ENCODE peak calls at places on chromosomes 12 and 14, in nine cellular contexts. One of them, this sample, is unnamed.

GRCh38 chr12:50529345-50529744 is 24.6 kb downstream of the DIP2B start:
- DNase-seq in CD8-positive, alpha-beta T cell: no peak
- DNase-seq in PC-9: no peak
- DNase-seq in upper lobe of right lung: no peak
- DNase-seq in tibial artery: no peak
- DNase-seq in cardiac muscle cell: no peak
- DNase-seq in right cardiac atrium: no peak
- DNase-seq in hepatocyte: no peak
- DNase-seq in aorta: no peak
- DNase-seq in this sample: no peak

GRCh38 chr12:114625294-114625851 is 58.6 kb downstream of the TBX3 start:
- DNase-seq in CD8-positive, alpha-beta T cell: peak
- DNase-seq in PC-9: no peak
- DNase-seq in upper lobe of right lung: no peak
- DNase-seq in tibial artery: no peak
- DNase-seq in cardiac muscle cell: peak
- DNase-seq in right cardiac atrium: peak
- DNase-seq in hepatocyte: peak
- DNase-seq in aorta: no peak
- DNase-seq in this sample: no peak

GRCh38 chr12:62715086-62715786 is 219.7 kb downstream of the PPM1H start:
- DNase-seq in CD8-positive, alpha-beta T cell: no peak
- DNase-seq in PC-9: no peak
- DNase-seq in upper lobe of right lung: no peak
- DNase-seq in tibial artery: no peak
- DNase-seq in cardiac muscle cell: no peak
- DNase-seq in right cardiac atrium: peak
- DNase-seq in hepatocyte: no peak
- DNase-seq in aorta: no peak
- DNase-seq in this sample: no peak

GRCh38 chr14:49479432-49479831 is 106.7 kb downstream of the RPS29 start:
- DNase-seq in CD8-positive, alpha-beta T cell: no peak
- DNase-seq in PC-9: no peak
- DNase-seq in upper lobe of right lung: no peak
- DNase-seq in tibial artery: no peak
- DNase-seq in cardiac muscle cell: no peak
- DNase-seq in right cardiac atrium: no peak
- DNase-seq in hepatocyte: no peak
- DNase-seq in aorta: no peak
- DNase-seq in this sample: no peak

GRCh38 chr14:74955229-74955999 is at the start of gene PGF:
- DNase-seq in CD8-positive, alpha-beta T cell: no peak
- DNase-seq in PC-9: peak
- DNase-seq in upper lobe of right lung: peak
- DNase-seq in tibial artery: peak
- DNase-seq in cardiac muscle cell: peak
- DNase-seq in right cardiac atrium: peak
- DNase-seq in hepatocyte: peak
- DNase-seq in aorta: peak
- DNase-seq in this sample: peak

GRCh38 chr14:30751646-30752416 is 122.5 kb upstream of the COCH start:
- DNase-seq in CD8-positive, alpha-beta T cell: no peak
- DNase-seq in PC-9: no peak
- DNase-seq in upper lobe of right lung: no peak
- DNase-seq in tibial artery: no peak
- DNase-seq in cardiac muscle cell: no peak
- DNase-seq in right cardiac atrium: no peak
- DNase-seq in hepatocyte: no peak
- DNase-seq in aorta: no peak
- DNase-seq in this sample: no peak

GRCh38 chr14:99603965-99604765 is at the start of gene CCDC85C:
- DNase-seq in CD8-positive, alpha-beta T cell: peak
- DNase-seq in PC-9: peak
- DNase-seq in upper lobe of right lung: peak
- DNase-seq in tibial artery: peak
- DNase-seq in cardiac muscle cell: peak
- DNase-seq in right cardiac atrium: peak
- DNase-seq in hepatocyte: peak
- DNase-seq in aorta: peak
- DNase-seq in this sample: peak

GRCh38 chr14:34053666-34054065 is 102.8 kb upstream of the EGLN3 start:
- DNase-seq in CD8-positive, alpha-beta T cell: no peak
- DNase-seq in PC-9: no peak
- DNase-seq in upper lobe of right lung: no peak
- DNase-seq in tibial artery: peak
- DNase-seq in cardiac muscle cell: no peak
- DNase-seq in right cardiac atrium: peak
- DNase-seq in hepatocyte: no peak
- DNase-seq in aorta: peak
- DNase-seq in this sample: no peak

GRCh38 chr12:5623411-5623810 is 191.5 kb downstream of the NTF3 start:
- DNase-seq in CD8-positive, alpha-beta T cell: no peak
- DNase-seq in PC-9: no peak
- DNase-seq in upper lobe of right lung: no peak
- DNase-seq in tibial artery: no peak
- DNase-seq in cardiac muscle cell: no peak
- DNase-seq in right cardiac atrium: no peak
- DNase-seq in hepatocyte: no peak
- DNase-seq in aorta: no peak
- DNase-seq in this sample: no peak

GRCh38 chr14:29925106-29925722 is 2.4 kb downstream of the PRKD1 start:
- DNase-seq in CD8-positive, alpha-beta T cell: no peak
- DNase-seq in PC-9: no peak
- DNase-seq in upper lobe of right lung: no peak
- DNase-seq in tibial artery: no peak
- DNase-seq in cardiac muscle cell: no peak
- DNase-seq in right cardiac atrium: no peak
- DNase-seq in hepatocyte: no peak
- DNase-seq in aorta: no peak
- DNase-seq in this sample: no peak

GRCh38 chr12:132541200-132541599 is 51.2 kb downstream of the FBRSL1 start:
- DNase-seq in CD8-positive, alpha-beta T cell: no peak
- DNase-seq in PC-9: no peak
- DNase-seq in upper lobe of right lung: no peak
- DNase-seq in tibial artery: no peak
- DNase-seq in cardiac muscle cell: no peak
- DNase-seq in right cardiac atrium: no peak
- DNase-seq in hepatocyte: no peak
- DNase-seq in aorta: no peak
- DNase-seq in this sample: no peak

GRCh38 chr14:71169861-71170260 is 262.6 kb downstream of the PCNX1 start:
- DNase-seq in CD8-positive, alpha-beta T cell: no peak
- DNase-seq in PC-9: no peak
- DNase-seq in upper lobe of right lung: no peak
- DNase-seq in tibial artery: no peak
- DNase-seq in cardiac muscle cell: no peak
- DNase-seq in right cardiac atrium: no peak
- DNase-seq in hepatocyte: no peak
- DNase-seq in aorta: no peak
- DNase-seq in this sample: no peak

GRCh38 chr14:51939211-51939705 is 50.1 kb upstream of the RTRAF start:
- DNase-seq in CD8-positive, alpha-beta T cell: no peak
- DNase-seq in PC-9: no peak
- DNase-seq in upper lobe of right lung: no peak
- DNase-seq in tibial artery: no peak
- DNase-seq in cardiac muscle cell: no peak
- DNase-seq in right cardiac atrium: no peak
- DNase-seq in hepatocyte: no peak
- DNase-seq in aorta: no peak
- DNase-seq in this sample: no peak

GRCh38 chr12:57547366-57548315 is 649 bp upstream of the DCTN2 start:
- DNase-seq in CD8-positive, alpha-beta T cell: no peak
- DNase-seq in PC-9: no peak
- DNase-seq in upper lobe of right lung: no peak
- DNase-seq in tibial artery: no peak
- DNase-seq in cardiac muscle cell: no peak
- DNase-seq in right cardiac atrium: no peak
- DNase-seq in hepatocyte: no peak
- DNase-seq in aorta: no peak
- DNase-seq in this sample: no peak

GRCh38 chr12:57548488-57548887 is 1.4 kb upstream of the KIF5A start:
- DNase-seq in CD8-positive, alpha-beta T cell: no peak
- DNase-seq in PC-9: no peak
- DNase-seq in upper lobe of right lung: no peak
- DNase-seq in tibial artery: no peak
- DNase-seq in cardiac muscle cell: no peak
- DNase-seq in right cardiac atrium: no peak
- DNase-seq in hepatocyte: no peak
- DNase-seq in aorta: no peak
- DNase-seq in this sample: no peak

GRCh38 chr12:57549203-57549908 is 488 bp upstream of the KIF5A start:
- DNase-seq in CD8-positive, alpha-beta T cell: no peak
- DNase-seq in PC-9: no peak
- DNase-seq in upper lobe of right lung: no peak
- DNase-seq in tibial artery: no peak
- DNase-seq in cardiac muscle cell: no peak
- DNase-seq in right cardiac atrium: no peak
- DNase-seq in hepatocyte: no peak
- DNase-seq in aorta: no peak
- DNase-seq in this sample: no peak

GRCh38 chr12:57545809-57546437 is 1.1 kb downstream of the DCTN2 start:
- DNase-seq in CD8-positive, alpha-beta T cell: no peak
- DNase-seq in PC-9: no peak
- DNase-seq in upper lobe of right lung: peak
- DNase-seq in tibial artery: no peak
- DNase-seq in cardiac muscle cell: no peak
- DNase-seq in right cardiac atrium: no peak
- DNase-seq in hepatocyte: peak
- DNase-seq in aorta: no peak
- DNase-seq in this sample: no peak

DNA sequence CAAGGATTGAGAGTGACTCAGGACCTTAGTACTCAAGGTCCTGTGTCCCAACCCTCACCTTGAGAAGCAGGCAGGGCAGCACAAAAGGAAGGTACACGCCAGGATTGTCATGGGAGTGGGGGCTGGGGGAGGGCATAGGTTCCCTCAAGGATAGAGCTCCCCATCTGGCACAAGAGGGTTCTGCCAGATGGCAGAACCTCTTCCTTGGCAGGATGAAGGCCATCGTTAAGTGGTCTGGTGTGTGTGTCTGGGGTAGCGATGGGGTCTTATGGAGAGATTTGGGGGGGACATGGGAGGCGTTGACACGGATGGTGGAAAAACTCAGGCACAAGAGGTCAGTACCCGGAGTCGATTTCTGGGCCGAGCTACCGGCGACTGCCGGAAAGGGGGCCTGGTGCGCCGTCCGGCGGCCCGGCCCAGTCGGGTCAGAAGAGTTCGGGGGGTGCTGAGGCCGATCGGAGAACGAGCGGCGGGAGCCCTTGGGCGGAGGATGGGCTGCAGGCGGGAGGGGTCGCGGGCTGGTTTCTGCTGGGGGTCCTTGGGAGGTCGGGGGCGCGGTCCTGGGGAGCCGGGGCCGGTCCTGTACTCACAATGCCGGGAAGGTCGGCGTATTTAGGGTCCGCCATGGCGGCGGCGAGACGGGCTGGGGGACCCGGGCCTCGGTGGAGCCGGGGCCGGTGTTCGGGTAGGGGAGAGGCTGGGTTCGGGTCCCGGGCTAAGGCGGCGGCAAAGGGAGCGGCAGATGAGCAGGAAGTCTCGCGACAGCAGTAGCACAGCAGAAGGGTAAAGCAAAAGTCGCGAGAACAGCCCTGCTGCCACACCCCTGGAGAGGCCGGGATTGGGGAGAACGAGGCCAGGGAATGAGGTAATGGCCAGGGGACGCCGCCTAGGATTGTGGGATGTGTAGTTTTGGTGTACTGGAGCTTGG is at the start of gene DCTN2:
- DNase-seq in CD8-positive, alpha-beta T cell: peak
- DNase-seq in PC-9: peak
- DNase-seq in upper lobe of right lung: peak
- DNase-seq in tibial artery: peak
- DNase-seq in cardiac muscle cell: peak
- DNase-seq in right cardiac atrium: peak
- DNase-seq in hepatocyte: peak
- DNase-seq in aorta: peak
- DNase-seq in this sample: peak
- H3K27ac ChIP-seq in CD8-positive, alpha-beta T cell: peak
- H3K27ac ChIP-seq in PC-9: peak
- H3K27ac ChIP-seq in upper lobe of right lung: peak
- H3K27ac ChIP-seq in tibial artery: peak
- H3K27ac ChIP-seq in cardiac muscle cell: no peak
- H3K27ac ChIP-seq in right cardiac atrium: peak
- H3K27ac ChIP-seq in hepatocyte: peak
- H3K27ac ChIP-seq in aorta: peak
- H3K27ac ChIP-seq in this sample: peak

GRCh38 chr12:103955811-103956514 is 9.7 kb upstream of the TDG start:
- DNase-seq in CD8-positive, alpha-beta T cell: no peak
- DNase-seq in PC-9: no peak
- DNase-seq in upper lobe of right lung: no peak
- DNase-seq in tibial artery: no peak
- DNase-seq in cardiac muscle cell: peak
- DNase-seq in right cardiac atrium: no peak
- DNase-seq in hepatocyte: no peak
- DNase-seq in aorta: no peak
- DNase-seq in this sample: no peak
- H3K27ac ChIP-seq in CD8-positive, alpha-beta T cell: peak
- H3K27ac ChIP-seq in PC-9: peak
- H3K27ac ChIP-seq in upper lobe of right lung: peak
- H3K27ac ChIP-seq in tibial artery: peak
- H3K27ac ChIP-seq in cardiac muscle cell: peak
- H3K27ac ChIP-seq in right cardiac atrium: no peak
- H3K27ac ChIP-seq in hepatocyte: peak
- H3K27ac ChIP-seq in aorta: no peak
- H3K27ac ChIP-seq in this sample: peak

GRCh38 chr12:119711693-119712092 is 43.8 kb downstream of the PRKAB1 start:
- DNase-seq in CD8-positive, alpha-beta T cell: no peak
- DNase-seq in PC-9: no peak
- DNase-seq in upper lobe of right lung: no peak
- DNase-seq in tibial artery: no peak
- DNase-seq in cardiac muscle cell: no peak
- DNase-seq in right cardiac atrium: no peak
- DNase-seq in hepatocyte: no peak
- DNase-seq in aorta: no peak
- DNase-seq in this sample: no peak
- H3K27ac ChIP-seq in CD8-positive, alpha-beta T cell: no peak
- H3K27ac ChIP-seq in PC-9: no peak
- H3K27ac ChIP-seq in upper lobe of right lung: peak
- H3K27ac ChIP-seq in tibial artery: no peak
- H3K27ac ChIP-seq in cardiac muscle cell: no peak
- H3K27ac ChIP-seq in right cardiac atrium: no peak
- H3K27ac ChIP-seq in hepatocyte: no peak
- H3K27ac ChIP-seq in aorta: no peak
- H3K27ac ChIP-seq in this sample: peak

DNA sequence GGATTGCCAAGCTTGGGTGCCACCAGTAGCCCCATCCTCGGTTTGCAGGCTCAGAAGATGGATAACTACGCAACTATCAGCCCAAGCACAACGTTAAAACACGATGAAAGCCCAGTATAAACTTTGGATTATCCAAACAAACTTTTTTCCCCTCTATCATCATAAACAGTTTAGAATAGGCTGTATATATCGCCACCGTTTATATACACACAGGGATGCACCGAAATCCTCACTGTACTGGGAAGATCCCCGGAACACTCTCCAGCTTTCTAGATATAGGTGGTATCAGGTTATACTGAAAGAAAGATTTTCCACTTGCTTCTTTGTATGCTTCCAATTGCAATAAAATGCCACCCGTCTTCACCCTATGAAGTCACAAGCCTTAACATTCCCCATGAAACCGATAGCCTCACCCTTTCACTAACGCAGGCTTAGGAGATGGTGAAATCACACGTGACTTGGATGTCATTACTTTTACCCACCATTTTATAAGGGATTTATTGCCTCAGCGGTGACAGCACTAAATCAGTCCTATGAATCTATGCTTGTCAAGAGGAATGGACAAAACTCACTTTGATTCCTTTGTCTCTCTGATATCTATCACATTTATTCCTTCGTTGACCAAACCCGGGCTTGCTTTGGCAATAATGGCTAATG is 207.6 kb upstream of the FOXN3 start:
- DNase-seq in CD8-positive, alpha-beta T cell: no peak
- DNase-seq in PC-9: no peak
- DNase-seq in upper lobe of right lung: no peak
- DNase-seq in tibial artery: no peak
- DNase-seq in cardiac muscle cell: no peak
- DNase-seq in right cardiac atrium: no peak
- DNase-seq in hepatocyte: peak
- DNase-seq in aorta: no peak
- DNase-seq in this sample: no peak
- H3K27ac ChIP-seq in CD8-positive, alpha-beta T cell: no peak
- H3K27ac ChIP-seq in PC-9: no peak
- H3K27ac ChIP-seq in upper lobe of right lung: no peak
- H3K27ac ChIP-seq in tibial artery: no peak
- H3K27ac ChIP-seq in cardiac muscle cell: no peak
- H3K27ac ChIP-seq in right cardiac atrium: no peak
- H3K27ac ChIP-seq in hepatocyte: peak
- H3K27ac ChIP-seq in aorta: no peak
- H3K27ac ChIP-seq in this sample: no peak